ENCODE peak calls at places on chromosomes 5 and 9, in four cellular contexts. One of them, this sample, is unnamed.

GRCh38 chr5:32583582-32584232 is 1.6 kb upstream of the SUB1 start:
- DNase-seq in uterus: no peak
- DNase-seq in vagina: no peak
- DNase-seq in GM06990: peak; percentile 80
- DNase-seq in this sample: peak; percentile 66

GRCh38 chr5:60633336-60633735 is 66.6 kb downstream of the DEPDC1B start:
- DNase-seq in uterus: no peak
- DNase-seq in vagina: no peak
- DNase-seq in GM06990: no peak
- DNase-seq in this sample: no peak

GRCh38 chr5:149455889-149456409 is 76.9 kb upstream of the IL17B start:
- DNase-seq in uterus: peak; percentile 68
- DNase-seq in vagina: no peak
- DNase-seq in GM06990: no peak
- DNase-seq in this sample: no peak

GRCh38 chr9:127158995-127159801 is 36.8 kb upstream of the ANGPTL2 start:
- DNase-seq in uterus: peak; percentile 75
- DNase-seq in vagina: peak; percentile 77
- DNase-seq in GM06990: no peak
- DNase-seq in this sample: no peak

GRCh38 chr5:31445041-31445600 is 86.8 kb downstream of the DROSHA start:
- DNase-seq in uterus: no peak
- DNase-seq in vagina: no peak
- DNase-seq in GM06990: no peak
- DNase-seq in this sample: no peak

GRCh38 chr5:167634432-167634831 is 657.0 kb upstream of the WWC1 start:
- DNase-seq in uterus: no peak
- DNase-seq in vagina: no peak
- DNase-seq in GM06990: no peak
- DNase-seq in this sample: no peak

GRCh38 chr9:110383491-110383890 is 45.8 kb upstream of the TXNDC8 start:
- DNase-seq in uterus: no peak
- DNase-seq in vagina: no peak
- DNase-seq in GM06990: no peak
- DNase-seq in this sample: no peak

GRCh38 chr9:89564257-89564878 is 40.4 kb upstream of the GADD45G start:
- DNase-seq in uterus: no peak
- DNase-seq in vagina: no peak
- DNase-seq in GM06990: peak; percentile 60
- DNase-seq in this sample: peak; percentile 87

GRCh38 chr5:172834570-172835245 is 657 bp downstream of the ERGIC1 start:
- DNase-seq in uterus: no peak
- DNase-seq in vagina: no peak
- DNase-seq in GM06990: peak; percentile 38
- DNase-seq in this sample: peak; percentile 45

GRCh38 chr5:9468070-9468388 is 77.8 kb downstream of the SEMA5A start:
- DNase-seq in uterus: peak; percentile 18
- DNase-seq in vagina: no peak
- DNase-seq in GM06990: no peak
- DNase-seq in this sample: no peak

GRCh38 chr5:119393746-119394145 is 37.9 kb downstream of the TNFAIP8 start:
- DNase-seq in uterus: no peak
- DNase-seq in vagina: no peak
- DNase-seq in GM06990: no peak
- DNase-seq in this sample: no peak

GRCh38 chr5:142618125-142618524 is 67.8 kb downstream of the FGF1 start:
- DNase-seq in uterus: no peak
- DNase-seq in vagina: no peak
- DNase-seq in GM06990: no peak
- DNase-seq in this sample: no peak

GRCh38 chr5:172901788-172902496 is 57.3 kb upstream of the RPL26L1 start:
- DNase-seq in uterus: peak; percentile 62
- DNase-seq in vagina: no peak
- DNase-seq in GM06990: no peak
- DNase-seq in this sample: no peak

GRCh38 chr5:42228279-42228678 is 195.0 kb upstream of the GHR start:
- DNase-seq in uterus: no peak
- DNase-seq in vagina: no peak
- DNase-seq in GM06990: no peak
- DNase-seq in this sample: no peak

GRCh38 chr5:173247504-173247903 is 12.5 kb upstream of the NKX2-5 start:
- DNase-seq in uterus: no peak
- DNase-seq in vagina: no peak
- DNase-seq in GM06990: no peak
- DNase-seq in this sample: no peak

GRCh38 chr9:38700695-38701094 is 19.2 kb downstream of the FAM240B start:
- DNase-seq in uterus: no peak
- DNase-seq in vagina: no peak
- DNase-seq in GM06990: no peak
- DNase-seq in this sample: no peak

GRCh38 chr5:93585753-93586385 is 2.8 kb downstream of the NR2F1 start:
- DNase-seq in uterus: peak; percentile 49
- DNase-seq in vagina: no peak
- DNase-seq in GM06990: no peak
- DNase-seq in this sample: no peak

GRCh38 chr9:15136646-15137045 is 170.4 kb downstream of the TTC39B start:
- DNase-seq in uterus: no peak
- DNase-seq in vagina: no peak
- DNase-seq in GM06990: no peak
- DNase-seq in this sample: no peak

GRCh38 chr5:50744761-50745160 is 78.3 kb downstream of the PARP8 start:
- DNase-seq in uterus: no peak
- DNase-seq in vagina: no peak
- DNase-seq in GM06990: peak; percentile 23
- DNase-seq in this sample: peak; percentile 24

GRCh38 chr5:149317281-149318048 is 27.8 kb upstream of the GRPEL2 start:
- DNase-seq in uterus: peak; percentile 29
- DNase-seq in vagina: no peak
- DNase-seq in GM06990: no peak
- DNase-seq in this sample: peak; percentile 75

GRCh38 chr5:116320486-116320885 is 235.7 kb downstream of the COMMD10 start:
- DNase-seq in uterus: no peak
- DNase-seq in vagina: no peak
- DNase-seq in GM06990: no peak
- DNase-seq in this sample: no peak

GRCh38 chr9:103755441-103755840 is 338.7 kb upstream of the SMC2 start:
- DNase-seq in uterus: no peak
- DNase-seq in vagina: no peak
- DNase-seq in GM06990: no peak
- DNase-seq in this sample: no peak

GRCh38 chr5:143920772-143921171 is 108.8 kb downstream of the HMHB1 start:
- DNase-seq in uterus: no peak
- DNase-seq in vagina: no peak
- DNase-seq in GM06990: no peak
- DNase-seq in this sample: no peak

GRCh38 chr9:34479316-34479865 is 20.8 kb downstream of the DNAI1 start:
- DNase-seq in uterus: no peak
- DNase-seq in vagina: no peak
- DNase-seq in GM06990: no peak
- DNase-seq in this sample: no peak

GRCh38 chr5:179346875-179347274 is 1.6 kb upstream of the ADAMTS2 start:
- DNase-seq in uterus: no peak
- DNase-seq in vagina: no peak
- DNase-seq in GM06990: no peak
- DNase-seq in this sample: no peak

GRCh38 chr9:134284273-134284672 is 42.0 kb upstream of the RXRA start:
- DNase-seq in uterus: no peak
- DNase-seq in vagina: no peak
- DNase-seq in GM06990: no peak
- DNase-seq in this sample: no peak

GRCh38 chr5:118692811-118693342 is 295.5 kb downstream of the DTWD2 start:
- DNase-seq in uterus: no peak
- DNase-seq in vagina: no peak
- DNase-seq in GM06990: no peak
- DNase-seq in this sample: no peak

GRCh38 chr9:136570191-136570845 is 24.5 kb upstream of the NOTCH1 start:
- DNase-seq in uterus: no peak
- DNase-seq in vagina: no peak
- DNase-seq in GM06990: no peak
- DNase-seq in this sample: no peak

GRCh38 chr9:134709512-134710270 is 68.1 kb downstream of the COL5A1 start:
- DNase-seq in uterus: peak; percentile 80
- DNase-seq in vagina: no peak
- DNase-seq in GM06990: no peak
- DNase-seq in this sample: no peak

GRCh38 chr5:32805966-32806626 is 95.0 kb downstream of the NPR3 start:
- DNase-seq in uterus: no peak
- DNase-seq in vagina: no peak
- DNase-seq in GM06990: no peak
- DNase-seq in this sample: no peak

GRCh38 chr5:113770648-113771047 is 257.2 kb downstream of the YTHDC2 start:
- DNase-seq in uterus: no peak
- DNase-seq in vagina: no peak
- DNase-seq in GM06990: no peak
- DNase-seq in this sample: no peak

GRCh38 chr5:86008704-86009103 is 609.0 kb upstream of the COX7C start:
- DNase-seq in uterus: no peak
- DNase-seq in vagina: no peak
- DNase-seq in GM06990: no peak
- DNase-seq in this sample: no peak

GRCh38 chr9:137064027-137064879 is 6.1 kb downstream of the SAPCD2 start:
- DNase-seq in uterus: peak; percentile 72
- DNase-seq in vagina: no peak
- DNase-seq in GM06990: peak; percentile 65
- DNase-seq in this sample: peak; percentile 69

GRCh38 chr5:130400091-130400490 is 495.8 kb downstream of the CHSY3 start:
- DNase-seq in uterus: no peak
- DNase-seq in vagina: no peak
- DNase-seq in GM06990: no peak
- DNase-seq in this sample: no peak

GRCh38 chr9:79220666-79221065 is 351.1 kb upstream of the TLE4 start:
- DNase-seq in uterus: no peak
- DNase-seq in vagina: no peak
- DNase-seq in GM06990: no peak
- DNase-seq in this sample: no peak

DNA sequence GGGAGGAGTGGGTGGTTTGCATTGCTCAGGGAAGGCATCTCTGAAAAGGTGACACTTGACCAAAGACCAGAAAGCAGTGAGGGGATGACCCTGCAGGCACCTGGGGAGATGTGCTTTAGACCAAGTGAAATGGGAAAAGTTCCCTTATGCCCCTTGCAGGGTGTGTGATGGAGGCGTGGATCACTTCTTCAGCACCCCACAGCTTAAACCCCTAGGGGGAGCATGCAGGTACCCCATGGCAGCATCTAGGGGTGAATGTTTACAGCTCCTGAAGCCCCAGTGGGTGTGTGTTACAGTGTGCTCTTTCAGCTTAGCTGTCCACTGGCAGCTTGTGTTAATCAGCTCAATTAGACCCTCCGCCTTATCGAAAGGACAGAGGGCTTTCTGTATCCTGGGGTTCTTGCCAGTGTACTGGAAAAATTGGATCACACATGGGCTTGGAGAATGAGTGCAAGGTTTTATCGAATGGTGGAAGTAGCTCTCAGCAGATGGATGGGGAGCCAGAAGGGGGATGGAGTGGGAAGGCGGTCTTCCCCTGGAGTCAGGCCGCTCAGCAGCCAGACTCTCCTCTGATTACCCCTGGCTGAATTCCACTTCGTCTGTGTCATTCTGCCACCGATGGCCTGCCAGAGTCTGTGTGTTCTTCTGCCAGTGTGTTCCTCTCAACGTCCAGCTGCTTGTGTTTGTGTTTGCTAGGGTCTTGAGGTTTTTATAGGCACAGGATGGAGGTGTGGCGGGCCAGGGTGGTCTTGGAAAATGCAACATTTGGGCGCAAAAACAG is 6.3 kb downstream of the BHMT2 start:
- DNase-seq in uterus: no peak
- DNase-seq in vagina: no peak
- DNase-seq in GM06990: no peak
- DNase-seq in this sample: no peak
- TF ChIP-seq CTCF in uterus: no peak
- TF ChIP-seq CTCF in vagina: no peak
- TF ChIP-seq CTCF in GM06990: peak; percentile 25
- TF ChIP-seq CTCF in this sample: no peak

GRCh38 chr5:181059297-181060230 is 19.5 kb downstream of the BTNL9 start:
- DNase-seq in uterus: no peak
- DNase-seq in vagina: no peak
- DNase-seq in GM06990: no peak
- DNase-seq in this sample: no peak
- TF ChIP-seq CTCF in uterus: no peak
- TF ChIP-seq CTCF in vagina: no peak
- TF ChIP-seq CTCF in GM06990: no peak
- TF ChIP-seq CTCF in this sample: no peak

GRCh38 chr5:170481839-170482238 is 22.0 kb upstream of the KCNIP1 start:
- DNase-seq in uterus: no peak
- DNase-seq in vagina: no peak
- DNase-seq in GM06990: no peak
- DNase-seq in this sample: no peak

GRCh38 chr5:170477906-170478305 is 25.9 kb upstream of the KCNIP1 start:
- DNase-seq in uterus: no peak
- DNase-seq in vagina: no peak
- DNase-seq in GM06990: no peak
- DNase-seq in this sample: no peak

GRCh38 chr5:170480277-170480676 is 23.5 kb upstream of the KCNIP1 start:
- DNase-seq in uterus: no peak
- DNase-seq in vagina: peak; percentile 22
- DNase-seq in GM06990: no peak
- DNase-seq in this sample: no peak

GRCh38 chr5:170478306-170478705 is 25.5 kb upstream of the KCNIP1 start:
- DNase-seq in uterus: no peak
- DNase-seq in vagina: peak; percentile 61
- DNase-seq in GM06990: no peak
- DNase-seq in this sample: no peak

GRCh38 chr5:170479484-170479883 is 24.3 kb upstream of the KCNIP1 start:
- DNase-seq in uterus: no peak
- DNase-seq in vagina: no peak
- DNase-seq in GM06990: no peak
- DNase-seq in this sample: no peak
- TF ChIP-seq CTCF in uterus: no peak
- TF ChIP-seq CTCF in vagina: no peak
- TF ChIP-seq CTCF in GM06990: no peak
- TF ChIP-seq CTCF in this sample: no peak

GRCh38 chr9:91857831-91858669 is 92.0 kb downstream of the ROR2 start:
- DNase-seq in uterus: no peak
- DNase-seq in vagina: no peak
- DNase-seq in GM06990: no peak
- DNase-seq in this sample: no peak
- TF ChIP-seq CTCF in uterus: no peak
- TF ChIP-seq CTCF in vagina: no peak
- TF ChIP-seq CTCF in GM06990: no peak
- TF ChIP-seq CTCF in this sample: no peak

This sample was measured in GM10248.